ENCODE peak calls at places on chromosomes 11 and 22, in six cellular contexts. I is stomach, O is HCT116, Q is transverse colon, X is H1, V is sigmoid colon. B is an unnamed sample.
A peak's percentile ranks its signal among the peaks of the same experiment; 100 is the strongest.

GRCh38 chr22:45400046-45400445 is 13.4 kb downstream of the SMC1B start:
- DNase-seq in I (no peak), O (no peak), Q (no peak), X (no peak), V (no peak), B (no peak)

GRCh38 chr11:34349882-34350281 is 7.9 kb downstream of the ABTB2 start:
- DNase-seq in I (no peak), O (no peak), Q (no peak), X (no peak), V (no peak), B (no peak)

GRCh38 chr11:124863137-124863825 is 2.0 kb upstream of the ROBO3 start:
- DNase-seq in I (peak; percentile 56), O (no peak), Q (no peak), X (peak; percentile 58), V (peak; percentile 70), B (no peak)

GRCh38 chr11:25981998-25982397 is 349.9 kb upstream of the ANO3 start:
- DNase-seq in I (no peak), O (no peak), Q (no peak), X (no peak), V (no peak), B (no peak)

GRCh38 chr11:73399159-73400090 is 23.2 kb downstream of the RELT start:
- DNase-seq in I (no peak), O (no peak), Q (no peak), X (peak; percentile 41), V (peak; percentile 59), B (no peak)

GRCh38 chr11:133659542-133660201 is 127.4 kb upstream of the OPCML start:
- DNase-seq in I (no peak), O (no peak), Q (no peak), X (no peak), V (no peak), B (no peak)

GRCh38 chr11:70104419-70104818 is 26.3 kb downstream of the ANO1 start:
- DNase-seq in I (no peak), O (no peak), Q (no peak), X (no peak), V (no peak), B (peak; percentile 40)

GRCh38 chr11:8233691-8234424 is 29.8 kb downstream of the LMO1 start:
- DNase-seq in I (no peak), O (no peak), Q (no peak), X (no peak), V (no peak), B (no peak)

GRCh38 chr11:93514712-93515111 is 28.5 kb downstream of the SMCO4 start:
- DNase-seq in I (no peak), O (no peak), Q (no peak), X (no peak), V (no peak), B (no peak)

GRCh38 chr11:94897330-94897768 is 76.0 kb downstream of the CWC15 start:
- DNase-seq in I (peak; percentile 67), O (peak; percentile 47), Q (peak; percentile 47), X (peak; percentile 73), V (peak; percentile 76), B (peak; percentile 39)

GRCh38 chr11:40338739-40339138 is 1120.7 kb downstream of the LRRC4C start:
- DNase-seq in I (no peak), O (no peak), Q (no peak), X (no peak), V (no peak), B (no peak)

GRCh38 chr11:118899706-118900360 is 16.1 kb downstream of the CXCR5 start:
- DNase-seq in I (no peak), O (no peak), Q (no peak), X (no peak), V (peak; percentile 61), B (no peak)

GRCh38 chr22:30880181-30880601 is 88.4 kb downstream of the MORC2 start:
- DNase-seq in I (no peak), O (no peak), Q (no peak), X (no peak), V (no peak), B (no peak)

GRCh38 chr11:39190751-39191150 is 2268.7 kb downstream of the LRRC4C start:
- DNase-seq in I (no peak), O (no peak), Q (no peak), X (no peak), V (no peak), B (no peak)

GRCh38 chr22:24270556-24271405 is at the start of gene SPECC1L:
- DNase-seq in I (peak; percentile 96), O (peak; percentile 84), Q (peak; percentile 94), X (peak; percentile 97), V (peak; percentile 98), B (peak; percentile 99)

GRCh38 chr22:19814428-19814827 is 40.2 kb downstream of the GNB1L start:
- DNase-seq in I (peak; percentile 5), O (no peak), Q (no peak), X (no peak), V (no peak), B (no peak)

GRCh38 chr11:114762437-114762836 is 84.1 kb downstream of the NXPE2 start:
- DNase-seq in I (peak; percentile 48), O (no peak), Q (peak; percentile 86), X (peak; percentile 74), V (peak; percentile 80), B (no peak)

GRCh38 chr11:41861791-41862190 is 402.3 kb upstream of the LRRC4C start:
- DNase-seq in I (no peak), O (no peak), Q (no peak), X (no peak), V (no peak), B (no peak)

GRCh38 chr11:134383576-134384221 is 28.3 kb downstream of the B3GAT1 start:
- DNase-seq in I (no peak), O (no peak), Q (no peak), X (no peak), V (no peak), B (peak; percentile 86)

GRCh38 chr11:130110325-130111108 is 40.8 kb downstream of the APLP2 start:
- DNase-seq in I (no peak), O (no peak), Q (no peak), X (no peak), V (no peak), B (no peak)

GRCh38 chr11:62472063-62472884 is 53.4 kb downstream of the SCGB1A1 start:
- DNase-seq in I (no peak), O (peak; percentile 59), Q (peak; percentile 51), X (no peak), V (peak; percentile 96), B (no peak)

GRCh38 chr11:6234314-6235031 is at the start of gene FHIP1B:
- DNase-seq in I (peak; percentile 100), O (peak; percentile 100), Q (peak; percentile 100), X (peak; percentile 97), V (peak; percentile 100), B (peak; percentile 99)
- TF ChIP-seq POLR2A in I (no peak), O (no peak), Q (peak; percentile 82), X (no peak), V (peak; percentile 47), B (peak; percentile 38)

DNA sequence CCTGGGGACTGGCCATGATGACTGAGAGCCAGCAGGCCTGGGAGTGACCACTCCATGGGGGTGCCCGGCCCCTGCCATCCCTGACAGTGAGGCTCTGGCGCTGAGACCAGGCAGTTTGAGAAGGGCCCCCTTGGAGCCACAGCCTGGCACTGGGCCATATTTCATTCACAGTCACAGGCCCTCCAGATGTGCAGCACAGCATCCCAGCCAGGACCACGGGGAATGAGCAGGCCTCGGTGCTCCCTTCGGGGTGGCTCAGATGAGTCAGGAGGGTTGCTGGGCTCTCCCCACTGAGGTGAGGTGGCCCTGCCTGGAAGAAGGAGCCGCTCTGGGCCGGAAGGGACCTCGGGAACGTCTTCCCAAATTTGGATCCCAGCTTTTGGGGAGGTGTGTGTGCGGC is 53.0 kb downstream of the GRAMD4 start:
- DNase-seq in I (no peak), O (no peak), Q (no peak), X (no peak), V (no peak), B (no peak)
- H3K27ac ChIP-seq in I (no peak overlapping the region), O (no peak overlapping the region), Q (no peak overlapping the region), X (no peak overlapping the region), V (no peak overlapping the region), B (no peak overlapping the region)

DNA sequence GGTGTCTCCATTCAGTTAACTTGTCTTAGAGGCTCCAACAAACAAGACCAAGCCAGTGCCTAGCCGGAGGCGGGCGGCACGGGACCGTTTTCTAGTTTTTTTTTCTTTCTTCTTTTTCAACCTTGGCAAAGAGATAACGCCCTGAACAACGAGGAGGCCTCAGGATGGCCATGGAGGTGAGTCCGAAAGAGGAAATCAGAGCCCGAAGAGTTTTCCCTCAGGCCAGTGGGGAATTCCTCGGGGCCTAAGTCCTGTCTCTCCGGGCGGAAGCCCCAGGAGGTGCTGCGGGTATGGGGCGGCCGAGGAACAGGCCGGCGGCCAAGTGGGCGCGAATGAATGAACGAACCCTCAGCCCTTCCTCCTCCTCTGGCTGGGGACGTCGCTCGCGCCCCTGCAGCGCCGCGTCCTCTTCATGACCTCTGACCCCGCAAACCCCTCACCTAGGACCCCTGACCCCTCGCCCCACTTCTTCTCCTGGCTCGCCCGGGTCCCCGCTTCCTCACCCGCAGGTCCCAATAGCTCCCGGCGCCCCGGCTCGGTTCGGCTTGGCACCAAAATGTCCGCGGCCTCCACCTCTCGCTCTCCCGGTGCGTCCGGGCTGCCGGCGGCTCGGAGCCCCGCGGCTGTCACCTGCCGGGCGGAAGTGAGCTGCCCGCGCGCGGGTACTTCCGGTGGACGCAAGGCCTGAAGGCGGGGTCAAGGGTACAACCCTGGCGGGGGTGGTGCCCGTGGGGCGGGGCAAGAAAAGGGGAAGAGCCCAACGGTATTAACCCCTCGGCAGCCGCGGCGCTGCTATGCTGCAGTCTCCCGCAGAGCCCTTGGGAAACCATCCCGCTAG is at the start of gene AP1B1:
- DNase-seq in I (peak; percentile 98), O (peak; percentile 87), Q (peak; percentile 97), X (peak; percentile 96), V (peak; percentile 96), B (peak; percentile 97)
- TF ChIP-seq POLR2AphosphoS5 in I (peak; percentile 64), O (peak; percentile 79), Q (peak; percentile 92), X (no peak), V (peak; percentile 57), B (peak; percentile 70)

DNA sequence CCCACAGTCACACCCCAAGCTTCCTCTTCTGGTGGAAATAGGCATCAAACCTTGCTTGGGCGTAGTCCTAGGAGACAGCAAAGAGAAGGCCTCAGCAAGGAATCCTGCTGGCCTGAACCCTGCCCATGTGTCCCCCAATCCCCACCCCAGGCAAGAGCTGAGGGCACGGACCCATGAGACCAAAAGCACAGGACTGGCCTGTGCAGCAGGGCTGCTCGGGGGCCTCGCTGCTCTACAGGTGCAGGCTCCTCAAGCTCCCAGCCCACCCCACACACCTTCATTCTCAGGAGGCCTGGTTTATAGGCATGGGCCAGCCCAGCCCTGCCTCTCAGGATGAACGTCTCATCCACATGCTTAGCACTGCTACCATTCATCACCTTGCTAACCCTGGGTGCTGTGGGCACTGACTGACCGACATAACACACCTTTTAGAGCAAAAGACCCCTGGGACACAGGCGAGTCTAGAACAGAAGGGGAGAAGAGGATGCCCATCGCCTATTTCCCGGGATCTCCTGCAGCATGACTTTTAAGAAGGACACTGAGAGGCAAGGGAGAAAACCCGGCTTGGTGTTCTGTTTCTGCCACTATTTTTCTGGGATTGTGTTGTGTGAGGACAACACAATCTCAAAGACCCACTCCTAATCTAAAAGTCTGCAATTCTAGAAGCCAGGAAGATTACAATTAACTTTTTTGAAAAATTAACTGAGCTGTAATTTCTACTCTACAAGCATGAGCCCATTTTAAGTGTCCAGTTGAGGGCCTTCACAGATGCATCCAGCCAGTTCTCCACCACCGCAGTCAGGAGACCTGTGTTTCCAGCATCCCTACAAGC is 15.4 kb downstream of the TCIRG1 start:
- DNase-seq in I (no peak), O (no peak), Q (no peak), X (no peak), V (no peak), B (no peak)
- TF ChIP-seq POLR2A in I (no peak), O (no peak), Q (no peak), X (peak; percentile 61), V (no peak), B (no peak)

B was measured in upper lobe of left lung.